ENCODE peak calls at places on chromosomes 7 and 10, in six cellular contexts. One of them, this sample, is unnamed.

GRCh38 chr10:61541960-61542359 is 88.8 kb upstream of the TMEM26 start:
- DNase-seq in fibroblast of mammary gland: no peak
- DNase-seq in AG04450: no peak
- DNase-seq in adrenal gland: no peak
- DNase-seq in Panc1: no peak
- DNase-seq in mucosa of descending colon: no peak
- DNase-seq in this sample: no peak

GRCh38 chr10:60865198-60865783 is 78.7 kb downstream of the RHOBTB1 start:
- DNase-seq in fibroblast of mammary gland: no peak
- DNase-seq in AG04450: no peak
- DNase-seq in adrenal gland: no peak
- DNase-seq in Panc1: no peak
- DNase-seq in mucosa of descending colon: no peak
- DNase-seq in this sample: no peak

GRCh38 chr10:33483124-33483794 is 148.8 kb upstream of the NRP1 start:
- DNase-seq in fibroblast of mammary gland: no peak
- DNase-seq in AG04450: no peak
- DNase-seq in adrenal gland: no peak
- DNase-seq in Panc1: no peak
- DNase-seq in mucosa of descending colon: no peak
- DNase-seq in this sample: no peak

GRCh38 chr10:92849234-92849525 is 860 bp downstream of the EXOC6 start:
- DNase-seq in fibroblast of mammary gland: no peak
- DNase-seq in AG04450: no peak
- DNase-seq in adrenal gland: no peak
- DNase-seq in Panc1: no peak
- DNase-seq in mucosa of descending colon: no peak
- DNase-seq in this sample: peak; percentile 29

GRCh38 chr10:58511765-58512469 is 755 bp upstream of the BICC1 start:
- DNase-seq in fibroblast of mammary gland: peak; percentile 38
- DNase-seq in AG04450: no peak
- DNase-seq in adrenal gland: peak; percentile 24
- DNase-seq in Panc1: no peak
- DNase-seq in mucosa of descending colon: peak; percentile 52
- DNase-seq in this sample: peak; percentile 7

GRCh38 chr7:55021951-55022617 is 3.3 kb downstream of the EGFR start:
- DNase-seq in fibroblast of mammary gland: peak; percentile 69
- DNase-seq in AG04450: no peak
- DNase-seq in adrenal gland: no peak
- DNase-seq in Panc1: no peak
- DNase-seq in mucosa of descending colon: no peak
- DNase-seq in this sample: peak; percentile 49

GRCh38 chr10:36183726-36184125 is 541.6 kb upstream of the FZD8 start:
- DNase-seq in fibroblast of mammary gland: no peak
- DNase-seq in AG04450: no peak
- DNase-seq in adrenal gland: no peak
- DNase-seq in Panc1: no peak
- DNase-seq in mucosa of descending colon: no peak
- DNase-seq in this sample: no peak

GRCh38 chr10:89695307-89695706 is 6.1 kb upstream of the KIF20B start:
- DNase-seq in fibroblast of mammary gland: no peak
- DNase-seq in AG04450: no peak
- DNase-seq in adrenal gland: no peak
- DNase-seq in Panc1: no peak
- DNase-seq in mucosa of descending colon: no peak
- DNase-seq in this sample: no peak

GRCh38 chr10:109743141-109744120 is 179.9 kb downstream of the XPNPEP1 start:
- DNase-seq in fibroblast of mammary gland: no peak
- DNase-seq in AG04450: no peak
- DNase-seq in adrenal gland: no peak
- DNase-seq in Panc1: no peak
- DNase-seq in mucosa of descending colon: no peak
- DNase-seq in this sample: peak; percentile 64

GRCh38 chr7:112084506-112084905 is 121.7 kb downstream of the DOCK4 start:
- DNase-seq in fibroblast of mammary gland: peak; percentile 41
- DNase-seq in AG04450: no peak
- DNase-seq in adrenal gland: no peak
- DNase-seq in Panc1: no peak
- DNase-seq in mucosa of descending colon: no peak
- DNase-seq in this sample: peak; percentile 60

GRCh38 chr10:1273372-1274097 is 217.3 kb downstream of the WDR37 start:
- DNase-seq in fibroblast of mammary gland: no peak
- DNase-seq in AG04450: no peak
- DNase-seq in adrenal gland: no peak
- DNase-seq in Panc1: no peak
- DNase-seq in mucosa of descending colon: no peak
- DNase-seq in this sample: no peak

GRCh38 chr10:117503170-117503885 is 39.2 kb upstream of the EMX2 start:
- DNase-seq in fibroblast of mammary gland: peak; percentile 18
- DNase-seq in AG04450: no peak
- DNase-seq in adrenal gland: no peak
- DNase-seq in Panc1: no peak
- DNase-seq in mucosa of descending colon: no peak
- DNase-seq in this sample: peak; percentile 70

GRCh38 chr7:26590709-26591108 is 273.7 kb downstream of the SKAP2 start:
- DNase-seq in fibroblast of mammary gland: no peak
- DNase-seq in AG04450: no peak
- DNase-seq in adrenal gland: no peak
- DNase-seq in Panc1: no peak
- DNase-seq in mucosa of descending colon: no peak
- DNase-seq in this sample: no peak

GRCh38 chr10:111297351-111297848 is 220.6 kb downstream of the ADRA2A start:
- DNase-seq in fibroblast of mammary gland: peak; percentile 28
- DNase-seq in AG04450: no peak
- DNase-seq in adrenal gland: no peak
- DNase-seq in Panc1: no peak
- DNase-seq in mucosa of descending colon: no peak
- DNase-seq in this sample: peak; percentile 25

GRCh38 chr10:86533328-86533727 is 11.7 kb upstream of the WAPL start:
- DNase-seq in fibroblast of mammary gland: no peak
- DNase-seq in AG04450: no peak
- DNase-seq in adrenal gland: no peak
- DNase-seq in Panc1: no peak
- DNase-seq in mucosa of descending colon: no peak
- DNase-seq in this sample: no peak

GRCh38 chr7:81190997-81191747 is 272.3 kb upstream of the SEMA3C start:
- DNase-seq in fibroblast of mammary gland: peak; percentile 59
- DNase-seq in AG04450: no peak
- DNase-seq in adrenal gland: no peak
- DNase-seq in Panc1: peak; percentile 79
- DNase-seq in mucosa of descending colon: no peak
- DNase-seq in this sample: peak; percentile 17

GRCh38 chr7:7330997-7331396 is 148.7 kb downstream of the C1GALT1 start:
- DNase-seq in fibroblast of mammary gland: no peak
- DNase-seq in AG04450: no peak
- DNase-seq in adrenal gland: no peak
- DNase-seq in Panc1: no peak
- DNase-seq in mucosa of descending colon: no peak
- DNase-seq in this sample: no peak

GRCh38 chr7:92955081-92955480 is 118.7 kb upstream of the CDK6 start:
- DNase-seq in fibroblast of mammary gland: no peak
- DNase-seq in AG04450: no peak
- DNase-seq in adrenal gland: no peak
- DNase-seq in Panc1: no peak
- DNase-seq in mucosa of descending colon: no peak
- DNase-seq in this sample: no peak

GRCh38 chr7:118352854-118353453 is 128.4 kb downstream of the ANKRD7 start:
- DNase-seq in fibroblast of mammary gland: peak; percentile 19
- DNase-seq in AG04450: no peak
- DNase-seq in adrenal gland: no peak
- DNase-seq in Panc1: peak; percentile 5
- DNase-seq in mucosa of descending colon: no peak
- DNase-seq in this sample: peak; percentile 23

GRCh38 chr7:149494738-149495368 is 2.8 kb downstream of the ZNF746 start:
- DNase-seq in fibroblast of mammary gland: peak; percentile 70
- DNase-seq in AG04450: peak; percentile 45
- DNase-seq in adrenal gland: no peak
- DNase-seq in Panc1: no peak
- DNase-seq in mucosa of descending colon: no peak
- DNase-seq in this sample: peak; percentile 86

GRCh38 chr7:149493366-149493765 is 4.2 kb downstream of the ZNF746 start:
- DNase-seq in fibroblast of mammary gland: no peak
- DNase-seq in AG04450: no peak
- DNase-seq in adrenal gland: no peak
- DNase-seq in Panc1: no peak
- DNase-seq in mucosa of descending colon: no peak
- DNase-seq in this sample: no peak

GRCh38 chr7:149490083-149490482 is 7.5 kb downstream of the ZNF746 start:
- DNase-seq in fibroblast of mammary gland: no peak
- DNase-seq in AG04450: no peak
- DNase-seq in adrenal gland: no peak
- DNase-seq in Panc1: no peak
- DNase-seq in mucosa of descending colon: no peak
- DNase-seq in this sample: no peak

DNA sequence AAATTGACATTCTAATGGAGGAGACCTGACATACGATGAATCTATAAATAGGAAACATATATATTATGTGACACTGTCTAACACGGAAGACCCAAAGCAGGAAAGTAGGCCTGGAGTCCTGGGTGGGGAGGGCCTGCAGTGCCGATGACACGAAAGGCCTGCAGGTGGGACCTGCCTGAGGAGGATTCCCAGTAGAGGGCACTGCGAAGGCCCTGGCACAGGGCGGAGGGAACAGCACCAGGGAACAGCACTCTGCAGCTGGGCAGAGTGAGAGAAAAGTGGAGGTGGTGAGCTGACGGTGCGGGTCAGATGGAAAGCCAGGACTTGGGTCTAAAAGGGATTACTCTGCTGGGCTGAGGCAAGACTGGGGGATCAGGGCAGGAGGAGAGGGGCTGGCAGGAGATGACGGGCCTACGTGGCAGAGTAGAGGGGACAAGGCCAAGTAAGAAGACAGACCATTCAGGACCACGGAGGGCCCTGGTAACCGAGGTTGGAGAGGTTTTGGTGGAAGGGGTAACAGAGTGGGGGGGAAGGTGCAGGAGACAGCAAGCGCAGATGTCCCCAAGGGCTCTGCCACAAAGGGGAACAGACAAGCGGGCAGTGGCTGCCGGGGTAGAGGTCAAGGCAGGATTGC is 8.1 kb downstream of the ZNF746 start:
- DNase-seq in fibroblast of mammary gland: peak; percentile 3
- DNase-seq in AG04450: no peak
- DNase-seq in adrenal gland: no peak
- DNase-seq in Panc1: no peak
- DNase-seq in mucosa of descending colon: no peak
- DNase-seq in this sample: no peak
- TF ChIP-seq CTCF in fibroblast of mammary gland: peak; percentile 11
- TF ChIP-seq CTCF in AG04450: no peak
- TF ChIP-seq CTCF in adrenal gland: no peak
- TF ChIP-seq CTCF in Panc1: peak; percentile 70
- TF ChIP-seq CTCF in mucosa of descending colon: no peak
- TF ChIP-seq CTCF in this sample: no peak

GRCh38 chr7:124440081-124440480 is 325.5 kb downstream of the GPR37 start:
- DNase-seq in fibroblast of mammary gland: no peak
- DNase-seq in AG04450: no peak
- DNase-seq in adrenal gland: no peak
- DNase-seq in Panc1: no peak
- DNase-seq in mucosa of descending colon: no peak
- DNase-seq in this sample: no peak

DNA sequence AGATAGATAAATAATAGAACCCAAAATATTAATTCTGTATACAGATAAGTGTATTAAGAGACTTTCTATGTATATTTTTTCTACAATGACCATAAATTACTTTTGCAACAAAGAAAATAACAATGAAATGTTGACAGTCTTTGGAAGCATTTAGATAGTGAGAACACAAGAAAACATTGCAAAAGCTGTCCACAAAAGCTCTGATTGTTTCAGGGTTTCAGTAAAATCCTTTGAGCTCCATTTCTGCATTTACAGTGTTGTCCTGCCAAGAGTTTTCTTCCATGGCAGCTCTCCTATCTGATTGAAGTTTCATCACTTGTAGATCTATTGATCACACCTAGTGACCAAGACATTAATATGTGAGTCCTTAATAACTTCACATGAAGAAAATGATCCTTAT is 321.8 kb downstream of the GPR37 start:
- DNase-seq in fibroblast of mammary gland: no peak
- DNase-seq in AG04450: no peak
- DNase-seq in adrenal gland: no peak
- DNase-seq in Panc1: no peak
- DNase-seq in mucosa of descending colon: no peak
- DNase-seq in this sample: no peak
- TF ChIP-seq CTCF in fibroblast of mammary gland: no peak
- TF ChIP-seq CTCF in AG04450: no peak
- TF ChIP-seq CTCF in adrenal gland: no peak
- TF ChIP-seq CTCF in Panc1: no peak
- TF ChIP-seq CTCF in mucosa of descending colon: no peak
- TF ChIP-seq CTCF in this sample: no peak

GRCh38 chr10:12945709-12946359 is 55.7 kb downstream of the CCDC3 start:
- DNase-seq in fibroblast of mammary gland: no peak
- DNase-seq in AG04450: no peak
- DNase-seq in adrenal gland: no peak
- DNase-seq in Panc1: no peak
- DNase-seq in mucosa of descending colon: no peak
- DNase-seq in this sample: no peak

GRCh38 chr10:12947741-12948140 is 53.8 kb downstream of the CCDC3 start:
- DNase-seq in fibroblast of mammary gland: no peak
- DNase-seq in AG04450: no peak
- DNase-seq in adrenal gland: no peak
- DNase-seq in Panc1: no peak
- DNase-seq in mucosa of descending colon: no peak
- DNase-seq in this sample: no peak

GRCh38 chr10:12950583-12951128 is 50.9 kb downstream of the CCDC3 start:
- DNase-seq in fibroblast of mammary gland: no peak
- DNase-seq in AG04450: no peak
- DNase-seq in adrenal gland: no peak
- DNase-seq in Panc1: no peak
- DNase-seq in mucosa of descending colon: no peak
- DNase-seq in this sample: no peak

GRCh38 chr10:12946372-12946771 is 55.1 kb downstream of the CCDC3 start:
- DNase-seq in fibroblast of mammary gland: no peak
- DNase-seq in AG04450: no peak
- DNase-seq in adrenal gland: no peak
- DNase-seq in Panc1: no peak
- DNase-seq in mucosa of descending colon: no peak
- DNase-seq in this sample: no peak

GRCh38 chr10:12949248-12949647 is 52.3 kb downstream of the CCDC3 start:
- DNase-seq in fibroblast of mammary gland: no peak
- DNase-seq in AG04450: no peak
- DNase-seq in adrenal gland: no peak
- DNase-seq in Panc1: no peak
- DNase-seq in mucosa of descending colon: no peak
- DNase-seq in this sample: no peak
- TF ChIP-seq CTCF in fibroblast of mammary gland: peak; percentile 27
- TF ChIP-seq CTCF in AG04450: no peak
- TF ChIP-seq CTCF in adrenal gland: no peak
- TF ChIP-seq CTCF in Panc1: peak; percentile 9
- TF ChIP-seq CTCF in mucosa of descending colon: no peak
- TF ChIP-seq CTCF in this sample: no peak

DNA sequence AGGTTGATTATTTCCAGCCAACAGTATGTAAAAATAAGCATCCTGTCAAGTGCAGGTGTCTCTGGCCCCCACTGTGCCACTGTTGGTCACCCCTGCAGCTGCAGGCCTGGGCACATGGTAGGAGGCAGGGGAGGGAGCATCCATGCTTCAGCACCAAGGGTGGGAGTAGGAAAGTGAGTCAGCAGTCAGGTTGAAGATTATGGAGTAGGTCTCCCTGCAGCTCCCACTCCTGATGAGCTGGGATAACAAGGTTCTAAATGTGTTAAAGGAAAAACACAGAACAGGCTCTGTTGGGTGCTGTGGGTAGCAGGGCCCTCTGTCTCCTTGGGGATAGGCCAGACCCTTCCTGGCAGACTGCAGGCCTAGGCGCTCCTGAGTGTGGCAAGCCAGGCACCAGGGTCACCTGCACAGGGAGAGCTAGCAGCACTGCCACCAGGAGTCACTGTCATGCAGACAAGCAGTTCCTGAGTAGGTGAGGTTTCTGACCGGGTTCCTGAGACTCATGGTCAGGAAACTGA is 59.3 kb downstream of the NUDCD3 start:
- DNase-seq in fibroblast of mammary gland: no peak
- DNase-seq in AG04450: no peak
- DNase-seq in adrenal gland: peak; percentile 54
- DNase-seq in Panc1: no peak
- DNase-seq in mucosa of descending colon: no peak
- DNase-seq in this sample: no peak
- TF ChIP-seq CTCF in fibroblast of mammary gland: no peak
- TF ChIP-seq CTCF in AG04450: peak; percentile 11
- TF ChIP-seq CTCF in adrenal gland: peak; percentile 29
- TF ChIP-seq CTCF in Panc1: peak; percentile 54
- TF ChIP-seq CTCF in mucosa of descending colon: no peak
- TF ChIP-seq CTCF in this sample: no peak